ENCODE peak calls at places on chromosomes 7 and 10, in five cellular contexts. M is left ventricle myocardium inferior, D is lower lobe of right lung, T is pancreas, U is aorta. C is an unnamed sample.

GRCh38 chr10:131049051-131049450 is 262.5 kb downstream of the TCERG1L start:
- DNase-seq in U (no peak), M (no peak), T (no peak), D (no peak), C (no peak)

GRCh38 chr10:32953277-32953927 is 4.6 kb downstream of the ITGB1 start:
- DNase-seq in D (no peak), M (peak; percentile 18), T (no peak), U (no peak), C (no peak)

GRCh38 chr10:34955391-34955790 is 134.8 kb downstream of the CUL2 start:
- DNase-seq in T (no peak), M (no peak), D (no peak), U (no peak), C (no peak)

GRCh38 chr10:58951750-58952149 is 224.7 kb upstream of the PHYHIPL start:
- DNase-seq in U (no peak), T (no peak), M (no peak), D (no peak), C (no peak)

GRCh38 chr10:96832721-96833219 is 672 bp downstream of the LCOR start:
- DNase-seq in T (peak; percentile 86), M (peak; percentile 88), D (peak; percentile 91), U (peak; percentile 95), C (peak; percentile 88)

GRCh38 chr10:109894516-109894915 is 28.8 kb downstream of the XPNPEP1 start:
- DNase-seq in T (peak; percentile 62), M (peak; percentile 83), U (peak; percentile 83), D (peak; percentile 52), C (peak; percentile 15)

GRCh38 chr7:87344446-87344845 is 1.0 kb upstream of the CROT start:
- DNase-seq in U (no peak), M (no peak), D (no peak), T (no peak), C (no peak)

GRCh38 chr10:89047397-89047796 is 56.8 kb downstream of the FAS start:
- DNase-seq in T (no peak), M (no peak), D (no peak), U (no peak), C (no peak)

GRCh38 chr7:68321076-68321639 is 1277.1 kb upstream of the AUTS2 start:
- DNase-seq in T (peak; percentile 50), D (no peak), U (no peak), M (peak; percentile 66), C (peak; percentile 79)

GRCh38 chr10:86177483-86178155 is 189.0 kb downstream of the GRID1 start:
- DNase-seq in U (peak; percentile 36), D (no peak), T (no peak), M (no peak), C (no peak)

GRCh38 chr10:93152136-93152535 is 78.4 kb downstream of the CYP26A1 start:
- DNase-seq in D (no peak), T (no peak), U (no peak), M (no peak), C (no peak)

GRCh38 chr7:129006636-129007414 is 48.1 kb downstream of the TNPO3 start:
- DNase-seq in M (no peak), U (no peak), D (no peak), T (no peak), C (no peak)

GRCh38 chr10:21172774-21173432 is 275.8 kb upstream of the NEBL start:
- DNase-seq in U (peak; percentile 72), T (peak; percentile 35), M (no peak), D (peak; percentile 61), C (peak; percentile 9)

GRCh38 chr7:28748934-28749584 is 209.1 kb downstream of the TRIL start:
- DNase-seq in T (no peak), M (no peak), D (peak; percentile 61), U (peak; percentile 78), C (no peak)

GRCh38 chr10:8053446-8054242 is 844 bp upstream of the GATA3 start:
- DNase-seq in T (peak; percentile 62), M (peak; percentile 78), D (peak; percentile 84), U (peak; percentile 90), C (peak; percentile 49)

GRCh38 chr7:120852700-120853099 is 5.2 kb downstream of the TSPAN12 start:
- DNase-seq in M (no peak), U (no peak), D (no peak), T (no peak), C (no peak)

GRCh38 chr10:97574374-97575100 is 2.0 kb downstream of the ANKRD2 start:
- DNase-seq in D (peak; percentile 75), U (peak; percentile 89), T (peak; percentile 87), M (peak; percentile 60), C (no peak)

GRCh38 chr10:110447886-110448285 is 49.8 kb upstream of the DUSP5 start:
- DNase-seq in M (no peak), U (no peak), D (no peak), T (no peak), C (no peak)

GRCh38 chr10:112631501-112632410 is 184.7 kb downstream of the VTI1A start:
- DNase-seq in T (no peak), D (no peak), M (no peak), U (no peak), C (no peak)

GRCh38 chr7:23893942-23894890 is 184.2 kb downstream of the STK31 start:
- DNase-seq in U (no peak), T (no peak), M (no peak), D (no peak), C (no peak)

GRCh38 chr7:47080816-47081215 is 501.1 kb downstream of the TNS3 start:
- DNase-seq in U (no peak), M (no peak), D (no peak), T (no peak), C (peak; percentile 67)

GRCh38 chr10:49184642-49185111 is 3.5 kb downstream of the TMEM273 start:
- DNase-seq in D (no peak), T (no peak), M (no peak), U (no peak), C (no peak)

GRCh38 chr10:123790132-123790885 is 101.3 kb downstream of the CPXM2 start:
- DNase-seq in U (no peak), T (no peak), M (no peak), D (no peak), C (no peak)

GRCh38 chr10:47452495-47453434 is 31.1 kb downstream of the ANXA8 start:
- DNase-seq in U (peak; percentile 57), T (no peak), D (peak; percentile 34), M (no peak), C (peak; percentile 80)

GRCh38 chr7:77428777-77429231 is 12.7 kb upstream of the GSAP start:
- DNase-seq in U (no peak), T (no peak), D (peak; percentile 80), M (no peak), C (no peak)

GRCh38 chr7:44274623-44274975 is 50.8 kb downstream of the CAMK2B start:
- DNase-seq in T (no peak), U (peak; percentile 58), D (peak; percentile 30), M (peak; percentile 7), C (no peak)

GRCh38 chr7:55109384-55110167 is 90.8 kb downstream of the EGFR start:
- DNase-seq in T (no peak), D (no peak), M (no peak), U (no peak), C (no peak)

GRCh38 chr10:89600041-89600440 is 45.0 kb downstream of the PANK1 start:
- DNase-seq in U (no peak), T (no peak), D (no peak), M (no peak), C (no peak)

DNA sequence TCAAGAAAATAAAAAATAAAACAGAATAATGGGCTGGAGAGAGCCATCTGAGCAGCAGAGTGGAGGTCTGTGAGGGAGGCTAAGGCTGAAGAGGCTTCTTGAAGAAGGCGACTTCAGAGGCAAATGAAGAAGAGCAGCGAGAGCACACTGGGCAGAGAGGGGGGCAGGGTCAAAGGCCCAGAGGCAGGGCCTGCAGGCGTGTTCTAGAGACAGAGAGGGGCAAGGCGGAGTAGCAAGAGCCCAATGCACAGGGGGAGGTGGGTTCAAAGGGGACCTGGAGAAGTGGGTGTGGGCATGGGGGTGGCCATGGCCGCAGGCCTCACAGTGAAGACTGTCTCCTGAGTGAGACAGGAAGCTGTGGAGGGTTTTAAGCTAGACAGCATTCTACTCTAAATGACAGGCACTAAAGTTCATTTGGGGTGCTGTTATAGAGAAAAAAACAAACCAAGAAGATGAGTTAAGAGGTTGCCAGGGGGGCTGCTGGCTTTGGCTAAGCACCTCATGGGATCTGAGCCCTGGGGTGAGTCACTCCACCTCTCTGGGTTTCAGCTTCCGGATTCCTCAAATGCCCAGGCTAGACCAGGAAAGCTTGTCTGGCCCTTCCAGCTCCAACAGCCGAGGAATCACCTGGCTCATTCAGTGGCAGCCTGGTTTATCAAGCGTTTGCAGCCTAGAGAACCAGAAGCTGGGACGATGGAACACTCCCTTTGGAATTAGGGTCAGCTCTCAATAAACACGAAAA is 81.7 kb downstream of the DLG5 start:
- DNase-seq in U (peak; percentile 78), T (no peak), D (no peak), M (no peak), C (no peak)
- H3K36me3 ChIP-seq in U (peaks cover 3% of the 10 kb centered on the region), T (peaks cover 11% of the 10 kb centered on the region), D (peaks cover 46% of the 10 kb centered on the region), M (peaks cover 39% of the 10 kb centered on the region), C (peaks cover 79% of the 10 kb centered on the region)

DNA sequence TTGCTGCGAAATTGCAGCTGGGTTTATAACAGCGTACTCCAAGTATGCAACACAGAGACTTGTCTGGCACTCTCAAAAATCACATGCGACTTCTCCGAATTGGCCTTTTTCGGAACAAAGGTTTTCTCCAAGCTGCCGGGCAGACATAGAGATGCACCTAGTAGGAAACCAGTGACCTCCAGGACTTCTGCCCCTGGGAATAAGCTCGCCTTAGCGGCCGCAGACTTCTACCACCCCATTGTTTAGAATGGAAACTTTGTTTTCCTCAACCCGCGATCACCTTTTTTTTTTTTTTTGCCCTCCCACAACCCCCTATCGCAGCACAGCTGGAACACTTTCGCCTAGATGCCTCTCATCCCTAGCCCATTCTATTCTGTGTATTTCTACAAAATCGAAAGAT is 4.9 kb upstream of the HOXA10 start:
- DNase-seq in M (peak; percentile 3), D (no peak), U (no peak), T (no peak), C (peak; percentile 1)
- H3K27me3 ChIP-seq in M (peaks cover 100% of the 10 kb centered on the region), D (peaks cover 99% of the 10 kb centered on the region), U (no peaks in the 10 kb centered on the region), T (peaks cover 7% of the 10 kb centered on the region), C (peaks cover 70% of the 10 kb centered on the region)

DNA sequence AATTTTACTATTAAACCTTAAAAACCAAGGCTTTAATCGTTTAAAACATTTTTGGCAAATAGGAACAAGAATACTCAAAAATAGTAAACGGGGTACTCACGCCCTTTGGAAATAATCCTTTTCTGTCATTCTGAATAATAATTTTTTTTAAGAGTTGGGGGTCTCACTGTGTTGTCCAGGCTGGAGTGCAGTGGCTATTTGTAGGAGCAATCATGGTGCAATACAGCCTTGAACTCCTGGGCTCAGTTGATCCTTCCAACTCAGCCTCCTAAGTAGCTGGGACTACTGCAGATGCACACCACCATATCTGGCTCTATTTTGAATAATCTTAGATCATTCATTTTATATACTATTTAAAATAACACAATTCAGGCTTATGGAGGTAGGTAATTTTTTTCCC is 24.9 kb downstream of the LUC7L2 start:
- DNase-seq in M (no peak), U (no peak), D (no peak), T (no peak), C (no peak)
- H3K36me3 ChIP-seq in M (peaks cover 50% of the 10 kb centered on the region), U (no peaks in the 10 kb centered on the region), D (peaks cover 87% of the 10 kb centered on the region), T (peaks cover 8% of the 10 kb centered on the region), C (peaks cover 85% of the 10 kb centered on the region)

GRCh38 chr10:22325272-22325947 is 4.5 kb downstream of the BMI1 start:
- DNase-seq in D (peak; percentile 77), U (peak; percentile 92), M (peak; percentile 80), T (peak; percentile 70), C (no peak)

GRCh38 chr10:22325948-22326702 is 5.2 kb downstream of the BMI1 start:
- DNase-seq in M (no peak), T (no peak), D (no peak), U (no peak), C (no peak)

GRCh38 chr10:22323538-22324305 is 2.8 kb downstream of the BMI1 start:
- DNase-seq in U (no peak), D (no peak), M (no peak), T (no peak), C (no peak)

GRCh38 chr10:22324413-22324812 is 3.5 kb downstream of the BMI1 start:
- DNase-seq in D (no peak), U (no peak), M (no peak), T (no peak), C (no peak)

GRCh38 chr10:22324893-22325271 is 4.0 kb downstream of the BMI1 start:
- DNase-seq in M (no peak), U (no peak), T (no peak), D (no peak), C (no peak)
- H3K27me3 ChIP-seq in M (peaks cover 26% of the 10 kb centered on the region), U (no peaks in the 10 kb centered on the region), T (no peaks in the 10 kb centered on the region), D (peaks cover 9% of the 10 kb centered on the region), C (no peaks in the 10 kb centered on the region)